ENCODE peak calls at places on chromosome 21, in seven cellular contexts. O is mammary epithelial cell, W is ascending aorta, M is brain microvascular endothelial cell, R is endothelial cell of umbilical vein, Z is heart left ventricle, P is B cell. S is an unnamed sample.

GRCh38 chr21:16569679-16570078 is 839.9 kb downstream of the USP25 start:
- DNase-seq in P (no peak), M (peak), R (no peak), O (no peak), W (no peak), Z (no peak), S (no peak)

GRCh38 chr21:25831300-25831699 is 96.5 kb downstream of the GABPA start:
- DNase-seq in W (no peak), P (no peak), R (no peak), Z (no peak), M (no peak), O (no peak), S (no peak)

GRCh38 chr21:38798481-38798882 is 7.2 kb upstream of the ETS2 start:
- DNase-seq in P (no peak), W (no peak), R (no peak), Z (no peak), O (peak), M (peak), S (no peak)

GRCh38 chr21:45026833-45027232 is 47.5 kb upstream of the ADARB1 start:
- DNase-seq in O (no peak), Z (no peak), R (no peak), P (no peak), M (no peak), W (no peak), S (no peak)

GRCh38 chr21:43306911-43307676 is 119.8 kb downstream of the SIK1 start:
- DNase-seq in P (no peak), R (no peak), Z (peak), O (peak), M (peak), W (no peak), S (no peak)

GRCh38 chr21:45998871-45999580 is 17.5 kb downstream of the COL6A1 start:
- DNase-seq in Z (peak), P (peak), R (no peak), M (no peak), W (no peak), O (no peak), S (no peak)

GRCh38 chr21:45054927-45055612 is 19.3 kb upstream of the ADARB1 start:
- DNase-seq in M (no peak), R (peak), Z (no peak), W (no peak), P (no peak), O (no peak), S (no peak)

GRCh38 chr21:44337941-44338895 is 972 bp downstream of the CFAP410 start:
- DNase-seq in Z (peak), P (peak), O (peak), W (no peak), M (peak), R (peak), S (peak)

GRCh38 chr21:29302340-29302991 is 3.7 kb downstream of the BACH1 start:
- DNase-seq in R (no peak), W (no peak), O (peak), P (no peak), Z (no peak), M (no peak), S (no peak)

GRCh38 chr21:31293986-31294385 is 50.1 kb downstream of the TIAM1 start:
- DNase-seq in O (peak), P (no peak), W (no peak), Z (no peak), M (peak), R (peak), S (no peak)

GRCh38 chr21:29656504-29657227 is 283.1 kb downstream of the GRIK1 start:
- DNase-seq in Z (no peak), O (peak), P (no peak), W (no peak), M (peak), R (peak), S (no peak)

GRCh38 chr21:42474982-42475381 is 21.0 kb downstream of the RSPH1 start:
- DNase-seq in M (no peak), R (no peak), W (no peak), O (peak), P (no peak), Z (no peak), S (no peak)

GRCh38 chr21:44701023-44701400 is 4.0 kb downstream of the KRTAP10-12 start:
- DNase-seq in Z (no peak), R (no peak), O (no peak), P (no peak), W (no peak), M (no peak), S (no peak)

GRCh38 chr21:20739421-20739820 is 258.8 kb upstream of the NCAM2 start:
- DNase-seq in P (no peak), W (no peak), O (no peak), M (no peak), Z (no peak), R (no peak), S (no peak)

GRCh38 chr21:14533555-14534400 is 12.3 kb downstream of the SAMSN1 start:
- DNase-seq in W (no peak), O (peak), Z (no peak), M (peak), P (no peak), R (peak), S (no peak)

GRCh38 chr21:35048183-35048601 is 910 bp downstream of the RUNX1 start:
- DNase-seq in Z (peak), W (no peak), R (no peak), M (no peak), P (no peak), O (peak), S (no peak)

GRCh38 chr21:40660461-40660860 is 186.5 kb downstream of the DSCAM start:
- DNase-seq in O (no peak), W (no peak), R (no peak), M (no peak), P (no peak), Z (no peak), S (no peak)
- TF ChIP-seq CTCF in O (no peak), W (no peak), R (no peak), M (no peak), P (no peak), Z (no peak), S (no peak)

GRCh38 chr21:41289431-41289830 is 27.2 kb upstream of the FAM3B start:
- DNase-seq in M (no peak), O (no peak), P (no peak), W (no peak), Z (no peak), R (no peak), S (no peak)
- TF ChIP-seq CTCF in M (no peak), O (no peak), P (no peak), W (no peak), Z (no peak), R (no peak), S (no peak)

GRCh38 chr21:32925098-32925497 is 100.6 kb upstream of the OLIG2 start:
- DNase-seq in M (no peak), O (no peak), P (no peak), R (no peak), Z (no peak), W (no peak), S (no peak)

GRCh38 chr21:32918467-32919140 is 107.1 kb upstream of the OLIG2 start:
- DNase-seq in O (no peak), Z (no peak), W (no peak), R (no peak), M (no peak), P (no peak), S (no peak)

GRCh38 chr21:32920474-32920873 is 105.3 kb upstream of the OLIG2 start:
- DNase-seq in O (no peak), W (no peak), Z (no peak), R (no peak), P (no peak), M (no peak), S (no peak)

GRCh38 chr21:32917392-32918135 is 108.2 kb upstream of the OLIG2 start:
- DNase-seq in O (no peak), R (no peak), W (no peak), Z (peak), P (no peak), M (no peak), S (no peak)

GRCh38 chr21:32921632-32922230 is 104.0 kb upstream of the OLIG2 start:
- DNase-seq in O (no peak), M (no peak), Z (no peak), W (no peak), R (peak), P (no peak), S (peak)
- TF ChIP-seq CTCF in O (peak), M (peak), Z (no peak), W (no peak), R (peak), P (peak), S (peak)

GRCh38 chr21:37658121-37658993 is 257.9 kb downstream of the KCNJ6 start:
- DNase-seq in W (no peak), M (no peak), O (no peak), Z (no peak), P (no peak), R (no peak), S (no peak)

GRCh38 chr21:37656899-37657298 is 259.4 kb downstream of the KCNJ6 start:
- DNase-seq in Z (no peak), P (no peak), M (no peak), W (no peak), O (no peak), R (no peak), S (no peak)

GRCh38 chr21:37659874-37660273 is 256.4 kb downstream of the KCNJ6 start:
- DNase-seq in Z (no peak), P (no peak), O (no peak), R (no peak), M (no peak), W (no peak), S (no peak)

GRCh38 chr21:37660709-37661108 is 255.5 kb downstream of the KCNJ6 start:
- DNase-seq in M (no peak), R (no peak), O (no peak), Z (no peak), W (no peak), P (no peak), S (no peak)

DNA sequence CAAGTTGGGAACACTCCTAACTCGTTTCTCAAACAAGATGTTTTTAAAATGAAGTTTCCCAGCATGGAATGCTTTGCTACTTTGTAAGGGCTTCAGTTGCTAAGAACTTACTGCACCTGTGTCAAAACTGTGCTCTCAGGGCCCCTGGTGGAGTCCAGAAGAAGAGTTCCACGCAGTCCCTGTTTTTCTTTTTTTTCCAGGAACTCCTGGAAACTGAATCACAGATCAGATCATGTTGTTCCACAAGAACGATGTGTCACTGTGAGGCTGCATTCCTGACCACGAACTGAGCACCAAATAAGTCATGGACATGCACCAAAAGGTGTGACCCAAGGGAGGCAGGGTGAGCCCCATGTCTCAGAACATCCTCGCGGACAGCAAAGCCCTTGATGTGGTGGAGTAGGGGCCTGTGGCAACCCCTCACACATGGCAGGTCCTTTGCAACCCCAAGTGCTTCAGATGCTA is 257.2 kb downstream of the KCNJ6 start:
- DNase-seq in W (peak), R (peak), Z (no peak), M (peak), O (peak), P (no peak), S (no peak)
- TF ChIP-seq CTCF in W (peak), R (peak), Z (no peak), M (peak), O (peak), P (no peak), S (no peak)

S was measured in neural crest cell.